ENCODE peak calls at places on chromosomes 6 and 20, in four cellular contexts. C is SJSA1, F is left lung, O is AG04450. L is an unnamed sample.

GRCh38 chr6:103122766-103123601 is 1729.5 kb downstream of the GRIK2 start:
- DNase-seq in C (peak; percentile 37), F (peak; percentile 33), O (no peak), L (no peak)

GRCh38 chr20:15951711-15952110 is 621.5 kb downstream of the KIF16B start:
- DNase-seq in C (no peak), F (no peak), O (no peak), L (no peak)

GRCh38 chr6:12296255-12296573 is 6.1 kb downstream of the EDN1 start:
- DNase-seq in C (peak; percentile 92), F (no peak), O (peak; percentile 43), L (no peak)

GRCh38 chr20:22404609-22405170 is 179.7 kb downstream of the FOXA2 start:
- DNase-seq in C (no peak), F (no peak), O (no peak), L (no peak)

GRCh38 chr20:54093423-54094267 is 23.3 kb upstream of the BCAS1 start:
- DNase-seq in C (no peak), F (no peak), O (no peak), L (no peak)

GRCh38 chr6:137341721-137342195 is 122.6 kb upstream of the IFNGR1 start:
- DNase-seq in C (no peak), F (peak; percentile 69), O (no peak), L (peak; percentile 56)

GRCh38 chr6:56570434-56571359 is 72.0 kb downstream of the DST start:
- DNase-seq in C (no peak), F (no peak), O (no peak), L (no peak)

GRCh38 chr20:64177787-64178186 is 13.5 kb downstream of the MYT1 start:
- DNase-seq in C (no peak), F (no peak), O (no peak), L (no peak)

GRCh38 chr6:144351741-144352140 is 66.6 kb downstream of the UTRN start:
- DNase-seq in C (no peak), F (no peak), O (no peak), L (peak; percentile 42)

GRCh38 chr6:151441390-151442166 is 10.3 kb downstream of the RMND1 start:
- DNase-seq in C (no peak), F (no peak), O (no peak), L (no peak)

GRCh38 chr6:150734235-150734634 is 131.3 kb upstream of the MTHFD1L start:
- DNase-seq in C (no peak), F (no peak), O (no peak), L (no peak)

GRCh38 chr6:9620263-9620662 is 794.6 kb downstream of the TFAP2A start:
- DNase-seq in C (no peak), F (no peak), O (no peak), L (no peak)

GRCh38 chr6:133512410-133513016 is 271.4 kb downstream of the EYA4 start:
- DNase-seq in C (no peak), F (no peak), O (peak; percentile 13), L (peak; percentile 15)

GRCh38 chr20:57568088-57568896 is 7.4 kb downstream of the PCK1 start:
- DNase-seq in C (no peak), F (no peak), O (no peak), L (no peak)

GRCh38 chr6:109521100-109521499 is 38.1 kb upstream of the ZBTB24 start:
- DNase-seq in C (no peak), F (no peak), O (no peak), L (no peak)

GRCh38 chr20:19603390-19603753 is 154.7 kb upstream of the RIN2 start:
- DNase-seq in C (no peak), F (no peak), O (no peak), L (no peak)

GRCh38 chr6:101887532-101887931 is 494.0 kb downstream of the GRIK2 start:
- DNase-seq in C (no peak), F (no peak), O (no peak), L (no peak)

GRCh38 chr6:52503344-52503747 is 73.5 kb downstream of the TRAM2 start:
- DNase-seq in C (peak; percentile 84), F (no peak), O (no peak), L (no peak)

GRCh38 chr6:80637312-80637711 is 530.8 kb downstream of the BCKDHB start:
- DNase-seq in C (peak; percentile 63), F (no peak), O (no peak), L (no peak)

GRCh38 chr6:82906489-82906888 is 159.2 kb downstream of the UBE3D start:
- DNase-seq in C (no peak), F (no peak), O (peak; percentile 20), L (no peak)

GRCh38 chr6:109236140-109237081 is 141.1 kb downstream of the CEP57L1 start:
- DNase-seq in C (no peak), F (peak; percentile 54), O (no peak), L (no peak)

GRCh38 chr6:113690255-113690956 is 166.7 kb upstream of the MARCKS start:
- DNase-seq in C (peak; percentile 55), F (no peak), O (peak; percentile 79), L (no peak)

GRCh38 chr6:6674872-6675271 is 86.4 kb downstream of the LY86 start:
- DNase-seq in C (no peak), F (no peak), O (no peak), L (no peak)

GRCh38 chr6:41199427-41200246 is 1.3 kb downstream of the TREML2 start:
- DNase-seq in C (no peak), F (no peak), O (no peak), L (no peak)

GRCh38 chr6:41204156-41204555 is 3.2 kb upstream of the TREML2 start:
- DNase-seq in C (no peak), F (no peak), O (no peak), L (no peak)

GRCh38 chr6:41201784-41202181 is 834 bp upstream of the TREML2 start:
- DNase-seq in C (no peak), F (no peak), O (no peak), L (no peak)

GRCh38 chr6:41200296-41200900 is 551 bp downstream of the TREML2 start:
- DNase-seq in C (no peak), F (no peak), O (no peak), L (peak; percentile 74)

GRCh38 chr6:41200901-41201783 is at the start of gene TREML2:
- DNase-seq in C (no peak), F (peak; percentile 82), O (no peak), L (no peak)
- H3K27ac ChIP-seq in C (no peak within 1 kb of the TSS), F (peak within 1 kb of the TSS; percentile 44), O (no peak within 1 kb of the TSS), L (peak within 1 kb of the TSS; percentile 78)

DNA sequence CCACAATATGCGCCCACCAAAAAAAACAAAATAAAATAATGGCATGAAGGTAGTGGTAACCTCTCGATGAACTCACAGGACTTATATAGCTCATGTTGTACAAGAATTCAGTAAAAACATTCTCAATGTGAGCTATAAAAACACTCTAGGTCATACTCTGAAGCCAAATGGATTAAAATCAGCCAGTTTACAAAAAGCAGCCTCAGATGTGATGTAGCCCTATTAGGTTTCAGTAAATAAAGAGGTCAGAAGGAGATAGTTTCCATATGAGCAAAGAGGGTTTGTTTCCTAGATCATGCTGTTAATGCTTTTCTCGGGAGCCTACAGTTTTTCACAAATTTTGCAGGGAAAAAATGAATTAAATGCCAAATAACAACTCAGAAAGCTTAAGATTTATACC is 319.5 kb upstream of the HSF2 start:
- DNase-seq in C (no peak), F (no peak), O (no peak), L (no peak)
- H3K27ac ChIP-seq in C (no peak overlapping the region), F (no peak overlapping the region), O (no peak overlapping the region), L (no peak overlapping the region)

GRCh38 chr6:40352006-40352405 is 235.2 kb downstream of the LRFN2 start:
- DNase-seq in C (no peak), F (no peak), O (no peak), L (no peak)
- H3K27ac ChIP-seq in C (no peak overlapping the region), F (no peak overlapping the region), O (no peak overlapping the region), L (no peak overlapping the region)

DNA sequence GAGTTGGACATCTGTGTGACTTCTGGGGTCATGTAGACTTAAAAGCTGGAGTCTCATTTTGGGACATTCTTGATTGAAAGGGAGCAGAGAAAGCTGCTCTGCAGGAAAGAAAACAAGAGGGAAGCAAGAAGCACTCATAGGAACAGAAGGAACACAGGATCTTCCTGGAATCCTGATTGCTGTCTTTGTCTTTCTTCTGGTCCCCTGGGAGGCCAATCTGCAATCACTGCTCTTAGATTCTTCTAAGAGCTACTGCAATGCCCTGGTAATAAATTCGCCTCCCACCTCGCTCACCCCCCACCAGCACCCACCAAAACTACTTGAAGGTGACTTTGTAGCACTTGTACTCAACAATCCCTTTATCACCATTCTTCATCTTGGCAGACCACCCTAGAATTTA is 51.8 kb downstream of the SLC35B3 start:
- DNase-seq in C (no peak), F (no peak), O (no peak), L (no peak)
- H3K27ac ChIP-seq in C (no peak overlapping the region), F (no peak overlapping the region), O (no peak overlapping the region), L (no peak overlapping the region)

GRCh38 chr20:25279403-25279802 is 31.5 kb downstream of the PYGB start:
- DNase-seq in C (peak; percentile 28), F (no peak), O (no peak), L (no peak)
- H3K27ac ChIP-seq in C (no peak overlapping the region), F (no peak overlapping the region), O (no peak overlapping the region), L (no peak overlapping the region)

GRCh38 chr6:44237813-44238433 is 9.0 kb upstream of the HSP90AB1 start:
- DNase-seq in C (peak; percentile 78), F (peak; percentile 98), O (no peak), L (peak; percentile 80)

GRCh38 chr6:44238687-44239350 is 8.1 kb upstream of the HSP90AB1 start:
- DNase-seq in C (no peak), F (no peak), O (no peak), L (no peak)

GRCh38 chr6:44235269-44235668 is 11.6 kb upstream of the HSP90AB1 start:
- DNase-seq in C (no peak), F (peak; percentile 2), O (no peak), L (no peak)

GRCh38 chr6:44235891-44236516 is 10.9 kb upstream of the HSP90AB1 start:
- DNase-seq in C (no peak), F (peak; percentile 54), O (no peak), L (no peak)

DNA sequence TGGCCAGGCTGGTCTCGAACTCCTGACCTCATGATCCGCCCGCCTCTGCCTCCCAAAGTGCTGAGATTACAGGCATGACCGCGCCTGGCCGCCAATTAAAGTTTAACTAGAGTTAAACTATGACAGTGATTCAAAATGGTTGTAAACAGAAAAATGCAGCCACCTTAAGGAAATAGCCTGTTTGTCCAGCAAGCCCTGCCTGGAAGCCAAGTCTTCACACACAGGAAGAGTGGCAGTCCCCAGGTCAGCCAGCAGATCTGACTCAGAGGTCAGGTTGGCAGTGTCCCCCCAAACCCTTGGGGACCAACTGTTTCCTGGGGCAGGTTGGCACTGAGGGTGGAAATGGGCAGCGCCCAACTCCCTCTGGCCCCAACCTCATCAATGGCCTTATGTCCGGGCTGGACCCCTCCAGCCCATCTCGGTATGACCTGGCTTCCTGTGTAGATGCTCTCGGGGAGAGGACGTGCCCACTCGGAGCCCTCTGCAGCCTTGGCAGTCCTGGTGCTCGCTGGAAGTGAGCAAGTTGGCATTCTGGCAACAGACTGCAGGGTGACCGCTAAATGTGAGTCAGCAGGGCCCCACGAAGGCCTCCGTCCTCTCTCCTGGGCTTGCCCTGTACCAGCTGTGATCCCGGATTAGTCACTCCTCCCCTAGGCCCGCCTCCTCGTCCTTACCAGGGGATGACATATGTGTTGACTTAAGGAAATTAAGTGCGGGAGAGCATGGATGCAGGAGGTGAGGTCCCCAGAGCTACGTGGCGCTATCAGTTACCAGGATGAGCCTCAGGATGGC is 9.7 kb upstream of the HSP90AB1 start:
- DNase-seq in C (peak; percentile 97), F (peak; percentile 93), O (peak; percentile 83), L (no peak)
- H3K27ac ChIP-seq in C (peak overlapping the region; percentile 81), F (peak overlapping the region; percentile 91), O (peak overlapping the region; percentile 81), L (peak overlapping the region; percentile 93)